ENCODE peak calls at places on chromosomes 13 and 19, in five cellular contexts. One of them, this sample, is unnamed.

GRCh38 chr13:113342820-113343691 is 20.9 kb downstream of the GRTP1 start:
- DNase-seq in fibroblast of pulmonary artery: no peak
- DNase-seq in GM12865: no peak
- DNase-seq in fibroblast of mammary gland: no peak
- DNase-seq in foreskin fibroblast: no peak
- DNase-seq in this sample: no peak

GRCh38 chr13:30690282-30691188 is 44.8 kb upstream of the ALOX5AP start:
- DNase-seq in fibroblast of pulmonary artery: peak; percentile 97
- DNase-seq in GM12865: peak; percentile 63
- DNase-seq in fibroblast of mammary gland: peak; percentile 98
- DNase-seq in foreskin fibroblast: peak; percentile 98
- DNase-seq in this sample: peak; percentile 96

GRCh38 chr19:55255618-55256423 is 3.0 kb downstream of the PPP6R1 start:
- DNase-seq in fibroblast of pulmonary artery: peak; percentile 26
- DNase-seq in GM12865: peak; percentile 78
- DNase-seq in fibroblast of mammary gland: peak; percentile 81
- DNase-seq in foreskin fibroblast: peak; percentile 48
- DNase-seq in this sample: peak; percentile 46

GRCh38 chr19:42324655-42325307 is 654 bp upstream of the MEGF8 start:
- DNase-seq in fibroblast of pulmonary artery: no peak
- DNase-seq in GM12865: no peak
- DNase-seq in fibroblast of mammary gland: no peak
- DNase-seq in foreskin fibroblast: no peak
- DNase-seq in this sample: no peak

GRCh38 chr19:50358483-50359431 is 6.7 kb downstream of the NAPSA start:
- DNase-seq in fibroblast of pulmonary artery: peak; percentile 56
- DNase-seq in GM12865: peak; percentile 91
- DNase-seq in fibroblast of mammary gland: peak; percentile 48
- DNase-seq in foreskin fibroblast: peak; percentile 74
- DNase-seq in this sample: peak; percentile 61

GRCh38 chr19:2549701-2550191 is 73.8 kb downstream of the GADD45B start:
- DNase-seq in fibroblast of pulmonary artery: peak; percentile 98
- DNase-seq in GM12865: no peak
- DNase-seq in fibroblast of mammary gland: peak; percentile 94
- DNase-seq in foreskin fibroblast: peak; percentile 83
- DNase-seq in this sample: peak; percentile 97

GRCh38 chr13:29435125-29435911 is 160.2 kb downstream of the SLC7A1 start:
- DNase-seq in fibroblast of pulmonary artery: peak; percentile 89
- DNase-seq in GM12865: no peak
- DNase-seq in fibroblast of mammary gland: peak; percentile 99
- DNase-seq in foreskin fibroblast: peak; percentile 82
- DNase-seq in this sample: peak; percentile 93

GRCh38 chr13:74090397-74090796 is 43.8 kb downstream of the KLF12 start:
- DNase-seq in fibroblast of pulmonary artery: no peak
- DNase-seq in GM12865: no peak
- DNase-seq in fibroblast of mammary gland: peak; percentile 34
- DNase-seq in foreskin fibroblast: no peak
- DNase-seq in this sample: no peak

GRCh38 chr13:47420012-47420411 is 523.2 kb upstream of the HTR2A start:
- DNase-seq in fibroblast of pulmonary artery: no peak
- DNase-seq in GM12865: no peak
- DNase-seq in fibroblast of mammary gland: peak; percentile 32
- DNase-seq in foreskin fibroblast: peak; percentile 24
- DNase-seq in this sample: no peak

GRCh38 chr19:15330801-15331418 is 1.4 kb downstream of the BRD4 start:
- DNase-seq in fibroblast of pulmonary artery: peak; percentile 69
- DNase-seq in GM12865: peak; percentile 41
- DNase-seq in fibroblast of mammary gland: peak; percentile 74
- DNase-seq in foreskin fibroblast: peak; percentile 78
- DNase-seq in this sample: peak; percentile 86

GRCh38 chr13:76386316-76386715 is 499.9 kb downstream of the KCTD12 start:
- DNase-seq in fibroblast of pulmonary artery: peak; percentile 2
- DNase-seq in GM12865: no peak
- DNase-seq in fibroblast of mammary gland: no peak
- DNase-seq in foreskin fibroblast: no peak
- DNase-seq in this sample: no peak

GRCh38 chr19:22263121-22263520 is 23.1 kb upstream of the ZNF729 start:
- DNase-seq in fibroblast of pulmonary artery: no peak
- DNase-seq in GM12865: no peak
- DNase-seq in fibroblast of mammary gland: no peak
- DNase-seq in foreskin fibroblast: no peak
- DNase-seq in this sample: no peak

GRCh38 chr13:29304148-29304547 is 291.3 kb downstream of the SLC7A1 start:
- DNase-seq in fibroblast of pulmonary artery: no peak
- DNase-seq in GM12865: no peak
- DNase-seq in fibroblast of mammary gland: no peak
- DNase-seq in foreskin fibroblast: no peak
- DNase-seq in this sample: no peak

GRCh38 chr13:34361528-34361927 is 543.6 kb downstream of the RFC3 start:
- DNase-seq in fibroblast of pulmonary artery: no peak
- DNase-seq in GM12865: no peak
- DNase-seq in fibroblast of mammary gland: peak; percentile 14
- DNase-seq in foreskin fibroblast: peak; percentile 84
- DNase-seq in this sample: no peak

GRCh38 chr19:55463583-55464031 is 944 bp downstream of the C19orf85 start:
- DNase-seq in fibroblast of pulmonary artery: no peak
- DNase-seq in GM12865: no peak
- DNase-seq in fibroblast of mammary gland: no peak
- DNase-seq in foreskin fibroblast: no peak
- DNase-seq in this sample: no peak

GRCh38 chr19:42846597-42846996 is 32.9 kb downstream of the PSG1 start:
- DNase-seq in fibroblast of pulmonary artery: no peak
- DNase-seq in GM12865: no peak
- DNase-seq in fibroblast of mammary gland: peak; percentile 12
- DNase-seq in foreskin fibroblast: peak; percentile 28
- DNase-seq in this sample: no peak

GRCh38 chr13:27283906-27284523 is 13.4 kb downstream of the RASL11A start:
- DNase-seq in fibroblast of pulmonary artery: peak; percentile 49
- DNase-seq in GM12865: peak; percentile 51
- DNase-seq in fibroblast of mammary gland: peak; percentile 44
- DNase-seq in foreskin fibroblast: peak; percentile 79
- DNase-seq in this sample: peak; percentile 49

GRCh38 chr19:45032421-45032820 is 6.4 kb upstream of the CLASRP start:
- DNase-seq in fibroblast of pulmonary artery: no peak
- DNase-seq in GM12865: no peak
- DNase-seq in fibroblast of mammary gland: no peak
- DNase-seq in foreskin fibroblast: no peak
- DNase-seq in this sample: no peak

GRCh38 chr13:102774596-102775375 is 1.2 kb upstream of the TEX30 start:
- DNase-seq in fibroblast of pulmonary artery: no peak
- DNase-seq in GM12865: no peak
- DNase-seq in fibroblast of mammary gland: no peak
- DNase-seq in foreskin fibroblast: no peak
- DNase-seq in this sample: no peak

GRCh38 chr19:5684694-5685430 is 4.0 kb downstream of the HSD11B1L start:
- DNase-seq in fibroblast of pulmonary artery: no peak
- DNase-seq in GM12865: no peak
- DNase-seq in fibroblast of mammary gland: no peak
- DNase-seq in foreskin fibroblast: no peak
- DNase-seq in this sample: no peak

GRCh38 chr19:50451223-50451534 is 18.5 kb downstream of the MYBPC2 start:
- DNase-seq in fibroblast of pulmonary artery: no peak
- DNase-seq in GM12865: no peak
- DNase-seq in fibroblast of mammary gland: no peak
- DNase-seq in foreskin fibroblast: no peak
- DNase-seq in this sample: no peak

GRCh38 chr19:3516675-3517207 is 10.6 kb downstream of the FZR1 start:
- DNase-seq in fibroblast of pulmonary artery: no peak
- DNase-seq in GM12865: peak; percentile 47
- DNase-seq in fibroblast of mammary gland: no peak
- DNase-seq in foreskin fibroblast: no peak
- DNase-seq in this sample: no peak

GRCh38 chr13:20360041-20360491 is 127.9 kb upstream of the GJB6 start:
- DNase-seq in fibroblast of pulmonary artery: peak; percentile 48
- DNase-seq in GM12865: no peak
- DNase-seq in fibroblast of mammary gland: peak; percentile 76
- DNase-seq in foreskin fibroblast: peak; percentile 21
- DNase-seq in this sample: peak; percentile 64

GRCh38 chr13:40562975-40563349 is 103.5 kb downstream of the FOXO1 start:
- DNase-seq in fibroblast of pulmonary artery: no peak
- DNase-seq in GM12865: peak; percentile 43
- DNase-seq in fibroblast of mammary gland: no peak
- DNase-seq in foreskin fibroblast: no peak
- DNase-seq in this sample: no peak

GRCh38 chr13:40565282-40566148 is 100.9 kb downstream of the FOXO1 start:
- DNase-seq in fibroblast of pulmonary artery: no peak
- DNase-seq in GM12865: no peak
- DNase-seq in fibroblast of mammary gland: peak; percentile 27
- DNase-seq in foreskin fibroblast: peak; percentile 17
- DNase-seq in this sample: no peak

GRCh38 chr13:40563350-40564125 is 102.9 kb downstream of the FOXO1 start:
- DNase-seq in fibroblast of pulmonary artery: peak; percentile 67
- DNase-seq in GM12865: no peak
- DNase-seq in fibroblast of mammary gland: peak; percentile 33
- DNase-seq in foreskin fibroblast: peak; percentile 15
- DNase-seq in this sample: peak; percentile 47

GRCh38 chr13:40566811-40567210 is 99.6 kb downstream of the FOXO1 start:
- DNase-seq in fibroblast of pulmonary artery: no peak
- DNase-seq in GM12865: no peak
- DNase-seq in fibroblast of mammary gland: no peak
- DNase-seq in foreskin fibroblast: no peak
- DNase-seq in this sample: no peak

GRCh38 chr13:40564342-40564997 is 102.0 kb downstream of the FOXO1 start:
- DNase-seq in fibroblast of pulmonary artery: peak; percentile 34
- DNase-seq in GM12865: peak; percentile 42
- DNase-seq in fibroblast of mammary gland: no peak
- DNase-seq in foreskin fibroblast: no peak
- DNase-seq in this sample: no peak
- TF ChIP-seq CTCF in fibroblast of pulmonary artery: peak; percentile 28
- TF ChIP-seq CTCF in GM12865: no peak
- TF ChIP-seq CTCF in fibroblast of mammary gland: no peak
- TF ChIP-seq CTCF in foreskin fibroblast: no peak
- TF ChIP-seq CTCF in this sample: peak; percentile 36

GRCh38 chr19:38252385-38252784 is 3.8 kb downstream of the PPP1R14A start:
- DNase-seq in fibroblast of pulmonary artery: no peak
- DNase-seq in GM12865: no peak
- DNase-seq in fibroblast of mammary gland: no peak
- DNase-seq in foreskin fibroblast: no peak
- DNase-seq in this sample: no peak
- H3K4me3 ChIP-seq in fibroblast of pulmonary artery: no peak overlapping the region
- H3K4me3 ChIP-seq in GM12865: no peak overlapping the region
- H3K4me3 ChIP-seq in fibroblast of mammary gland: no peak overlapping the region
- H3K4me3 ChIP-seq in foreskin fibroblast: no peak overlapping the region
- H3K4me3 ChIP-seq in this sample: no peak overlapping the region

GRCh38 chr13:23707674-23708073 is 137.5 kb downstream of the TNFRSF19 start:
- DNase-seq in fibroblast of pulmonary artery: peak; percentile 64
- DNase-seq in GM12865: peak; percentile 58
- DNase-seq in fibroblast of mammary gland: peak; percentile 64
- DNase-seq in foreskin fibroblast: peak; percentile 68
- DNase-seq in this sample: peak; percentile 70
- TF ChIP-seq CTCF in fibroblast of pulmonary artery: peak; percentile 49
- TF ChIP-seq CTCF in GM12865: peak; percentile 20
- TF ChIP-seq CTCF in fibroblast of mammary gland: peak; percentile 57
- TF ChIP-seq CTCF in foreskin fibroblast: peak; percentile 22
- TF ChIP-seq CTCF in this sample: peak; percentile 52

GRCh38 chr19:29753934-29754305 is 38.9 kb upstream of the C19orf12 start:
- DNase-seq in fibroblast of pulmonary artery: no peak
- DNase-seq in GM12865: no peak
- DNase-seq in fibroblast of mammary gland: no peak
- DNase-seq in foreskin fibroblast: no peak
- DNase-seq in this sample: no peak
- H3K4me3 ChIP-seq in fibroblast of pulmonary artery: no peak overlapping the region
- H3K4me3 ChIP-seq in GM12865: no peak overlapping the region
- H3K4me3 ChIP-seq in fibroblast of mammary gland: no peak overlapping the region
- H3K4me3 ChIP-seq in foreskin fibroblast: no peak overlapping the region
- H3K4me3 ChIP-seq in this sample: no peak overlapping the region